ENCODE peak calls at places on chromosomes 5 and 9, in seven cellular contexts. S, N, X, R, J, T and D are unnamed samples.

GRCh38 chr5:124662261-124662781 is 84.1 kb downstream of the ZNF608 start:
- DNase-seq in S (no peak), N (peak; percentile 53), X (no peak), R (no peak), J (no peak), T (no peak), D (no peak)

GRCh38 chr5:124748687-124749594 is 2.5 kb upstream of the ZNF608 start:
- DNase-seq in S (no peak), N (peak; percentile 93), X (peak; percentile 83), R (no peak), J (peak; percentile 81), T (peak; percentile 86), D (no peak)

GRCh38 chr5:171830686-171831085 is 45.1 kb downstream of the SMIM23 start:
- DNase-seq in S (no peak), N (no peak), X (no peak), R (no peak), J (no peak), T (no peak), D (peak; percentile 27)

GRCh38 chr9:16628421-16628820 is 242.0 kb downstream of the BNC2 start:
- DNase-seq in S (no peak), N (no peak), X (no peak), R (no peak), J (no peak), T (no peak), D (no peak)

GRCh38 chr5:100828756-100829342 is 74.2 kb downstream of the ST8SIA4 start:
- DNase-seq in S (no peak), N (no peak), X (no peak), R (no peak), J (no peak), T (no peak), D (no peak)

GRCh38 chr9:104842698-104843097 is 78.8 kb downstream of the NIPSNAP3B start:
- DNase-seq in S (no peak), N (no peak), X (no peak), R (no peak), J (no peak), T (no peak), D (no peak)

GRCh38 chr5:128637031-128637430 is 99.0 kb upstream of the FBN2 start:
- DNase-seq in S (no peak), N (no peak), X (no peak), R (no peak), J (no peak), T (no peak), D (peak; percentile 48)

GRCh38 chr5:168740055-168740820 is 161.1 kb upstream of the PANK3 start:
- DNase-seq in S (no peak), N (no peak), X (no peak), R (no peak), J (no peak), T (no peak), D (no peak)

GRCh38 chr9:79701651-79702050 is 129.9 kb downstream of the TLE4 start:
- DNase-seq in S (no peak), N (no peak), X (no peak), R (no peak), J (no peak), T (no peak), D (no peak)

GRCh38 chr5:150105898-150106615 is 19.7 kb upstream of the CSF1R start:
- DNase-seq in S (no peak), N (no peak), X (no peak), R (peak; percentile 26), J (peak; percentile 7), T (peak; percentile 1), D (no peak)

GRCh38 chr5:60333103-60333502 is 366.9 kb downstream of the DEPDC1B start:
- DNase-seq in S (no peak), N (no peak), X (no peak), R (no peak), J (no peak), T (no peak), D (peak; percentile 2)

GRCh38 chr9:128072144-128073021 is 4.4 kb downstream of the SLC25A25 start:
- DNase-seq in S (no peak), N (peak; percentile 20), X (peak; percentile 46), R (no peak), J (no peak), T (peak; percentile 53), D (no peak)

GRCh38 chr5:111512026-111512405 is 319 bp downstream of the STARD4 start:
- DNase-seq in S (peak; percentile 87), N (no peak), X (peak; percentile 57), R (no peak), J (peak; percentile 70), T (peak; percentile 22), D (peak; percentile 12)

GRCh38 chr5:77569409-77569808 is 69.1 kb downstream of the OTP start:
- DNase-seq in S (no peak), N (no peak), X (no peak), R (no peak), J (no peak), T (no peak), D (no peak)

GRCh38 chr5:135344351-135344750 is 54.7 kb downstream of the MACROH2A1 start:
- DNase-seq in S (no peak), N (no peak), X (no peak), R (no peak), J (no peak), T (no peak), D (no peak)

GRCh38 chr5:107092695-107093094 is 578.0 kb downstream of the EFNA5 start:
- DNase-seq in S (no peak), N (no peak), X (no peak), R (no peak), J (no peak), T (no peak), D (peak; percentile 80)

GRCh38 chr5:346229-346935 is 24.9 kb downstream of the AHRR start:
- DNase-seq in S (peak; percentile 78), N (no peak), X (no peak), R (no peak), J (peak; percentile 77), T (peak; percentile 35), D (no peak)

GRCh38 chr9:98881836-98882568 is 61.7 kb upstream of the COL15A1 start:
- DNase-seq in S (no peak), N (no peak), X (no peak), R (no peak), J (no peak), T (no peak), D (no peak)

GRCh38 chr5:141373673-141374317 is at the start of gene PCDHGA6:
- DNase-seq in S (peak; percentile 81), N (no peak), X (no peak), R (no peak), J (no peak), T (no peak), D (no peak)

GRCh38 chr9:123033864-123034598 is 564 bp downstream of the GPR21 start:
- DNase-seq in S (no peak), N (no peak), X (peak; percentile 13), R (no peak), J (no peak), T (no peak), D (no peak)

GRCh38 chr9:33234511-33235467 is 5.2 kb upstream of the SPINK4 start:
- DNase-seq in S (no peak), N (no peak), X (no peak), R (no peak), J (no peak), T (no peak), D (no peak)

GRCh38 chr9:128920381-128921058 is at the start of gene PHYHD1:
- DNase-seq in S (no peak), N (no peak), X (peak; percentile 68), R (no peak), J (peak; percentile 47), T (no peak), D (peak; percentile 57)

GRCh38 chr5:9249231-9249630 is 296.6 kb downstream of the SEMA5A start:
- DNase-seq in S (no peak), N (no peak), X (no peak), R (no peak), J (no peak), T (no peak), D (peak; percentile 55)

GRCh38 chr5:31536873-31537272 is 4.8 kb downstream of the C5orf22 start:
- DNase-seq in S (no peak), N (no peak), X (no peak), R (no peak), J (no peak), T (no peak), D (no peak)

GRCh38 chr5:1476967-1477310 is 31.7 kb upstream of the SLC6A3 start:
- DNase-seq in S (no peak), N (no peak), X (no peak), R (peak; percentile 53), J (no peak), T (no peak), D (no peak)

GRCh38 chr5:92944903-92945629 is 636.0 kb downstream of the NR2F1-AS1 start:
- DNase-seq in S (no peak), N (no peak), X (no peak), R (no peak), J (no peak), T (no peak), D (no peak)

GRCh38 chr5:14039576-14039975 is 95.1 kb upstream of the DNAH5 start:
- DNase-seq in S (no peak), N (no peak), X (no peak), R (no peak), J (no peak), T (no peak), D (peak; percentile 63)

GRCh38 chr9:35619800-35620158 is 1.6 kb upstream of the CD72 start:
- DNase-seq in S (no peak), N (no peak), X (no peak), R (no peak), J (no peak), T (no peak), D (no peak)

GRCh38 chr9:26054600-26055516 is 376.6 kb upstream of the TUSC1 start:
- DNase-seq in S (no peak), N (no peak), X (no peak), R (no peak), J (no peak), T (no peak), D (no peak)

GRCh38 chr9:463455-464125 is 248.9 kb downstream of the DOCK8 start:
- DNase-seq in S (no peak), N (no peak), X (no peak), R (no peak), J (no peak), T (no peak), D (no peak)

GRCh38 chr5:177419045-177419444 is 7.4 kb upstream of the GRK6 start:
- DNase-seq in S (no peak), N (no peak), X (no peak), R (no peak), J (no peak), T (no peak), D (peak; percentile 59)

GRCh38 chr9:131500377-131500776 is 2.3 kb upstream of the POMT1 start:
- DNase-seq in S (no peak), N (no peak), X (no peak), R (peak; percentile 86), J (no peak), T (no peak), D (no peak)

GRCh38 chr9:121871431-121872025 is 220.1 kb downstream of the DAB2IP start:
- DNase-seq in S (no peak), N (no peak), X (no peak), R (no peak), J (no peak), T (no peak), D (peak; percentile 54)

GRCh38 chr9:35905912-35906679 is at the start of gene HRCT1:
- DNase-seq in S (peak; percentile 95), N (no peak), X (no peak), R (no peak), J (no peak), T (no peak), D (peak; percentile 89)

GRCh38 chr9:111514967-111515366 is 10.0 kb upstream of the ZNF483 start:
- DNase-seq in S (no peak), N (no peak), X (no peak), R (no peak), J (no peak), T (no peak), D (no peak)

GRCh38 chr9:13351768-13352386 is 72.4 kb upstream of the MPDZ start:
- DNase-seq in S (no peak), N (peak; percentile 9), X (no peak), R (no peak), J (peak; percentile 3), T (peak; percentile 4), D (peak; percentile 12)

GRCh38 chr5:148532962-148533670 is 121.2 kb downstream of the HTR4 start:
- DNase-seq in S (no peak), N (peak; percentile 6), X (no peak), R (no peak), J (no peak), T (no peak), D (no peak)

GRCh38 chr5:78526049-78526525 is 122.5 kb downstream of the LHFPL2 start:
- DNase-seq in S (no peak), N (no peak), X (no peak), R (no peak), J (no peak), T (peak; percentile 38), D (no peak)